ENCODE peak calls at places on chromosomes 6 and 20, in four cellular contexts. One of them, this sample, is unnamed.

GRCh38 chr6:139623382-139623781 is 248.9 kb upstream of the CITED2 start:
- DNase-seq in upper lobe of right lung: no peak
- DNase-seq in type B pancreatic cell: no peak
- DNase-seq in OCI-LY7: no peak
- DNase-seq in this sample: no peak

GRCh38 chr6:24985313-24985712 is 49.6 kb upstream of the RIPOR2 start:
- DNase-seq in upper lobe of right lung: no peak
- DNase-seq in type B pancreatic cell: no peak
- DNase-seq in OCI-LY7: no peak
- DNase-seq in this sample: no peak

GRCh38 chr20:20492521-20493334 is 124.8 kb downstream of the INSM1 start:
- DNase-seq in upper lobe of right lung: no peak
- DNase-seq in type B pancreatic cell: no peak
- DNase-seq in OCI-LY7: no peak
- DNase-seq in this sample: no peak

GRCh38 chr6:14770572-14770971 is 475.3 kb upstream of the JARID2 start:
- DNase-seq in upper lobe of right lung: no peak
- DNase-seq in type B pancreatic cell: no peak
- DNase-seq in OCI-LY7: no peak
- DNase-seq in this sample: no peak

GRCh38 chr6:149403534-149403933 is 3.5 kb downstream of the SUMO4 start:
- DNase-seq in upper lobe of right lung: no peak
- DNase-seq in type B pancreatic cell: no peak
- DNase-seq in OCI-LY7: no peak
- DNase-seq in this sample: no peak

GRCh38 chr6:28111964-28112363 is 12.4 kb upstream of the ZSCAN16 start:
- DNase-seq in upper lobe of right lung: no peak
- DNase-seq in type B pancreatic cell: no peak
- DNase-seq in OCI-LY7: no peak
- DNase-seq in this sample: no peak

GRCh38 chr20:44909872-44910689 is at the start of gene PABPC1L:
- DNase-seq in upper lobe of right lung: peak; percentile 92
- DNase-seq in type B pancreatic cell: no peak
- DNase-seq in OCI-LY7: peak; percentile 90
- DNase-seq in this sample: no peak

GRCh38 chr20:53959849-53960585 is 110.4 kb downstream of the BCAS1 start:
- DNase-seq in upper lobe of right lung: no peak
- DNase-seq in type B pancreatic cell: no peak
- DNase-seq in OCI-LY7: no peak
- DNase-seq in this sample: no peak

GRCh38 chr6:170207586-170207985 is 83.3 kb downstream of the DLL1 start:
- DNase-seq in upper lobe of right lung: no peak
- DNase-seq in type B pancreatic cell: no peak
- DNase-seq in OCI-LY7: no peak
- DNase-seq in this sample: peak; percentile 56

GRCh38 chr6:119096683-119097310 is 18.3 kb upstream of the FAM184A start:
- DNase-seq in upper lobe of right lung: no peak
- DNase-seq in type B pancreatic cell: no peak
- DNase-seq in OCI-LY7: no peak
- DNase-seq in this sample: no peak

GRCh38 chr20:52490715-52491430 is 299.3 kb upstream of the ZFP64 start:
- DNase-seq in upper lobe of right lung: no peak
- DNase-seq in type B pancreatic cell: no peak
- DNase-seq in OCI-LY7: no peak
- DNase-seq in this sample: no peak

GRCh38 chr20:40274912-40275654 is 414.0 kb downstream of the MAFB start:
- DNase-seq in upper lobe of right lung: no peak
- DNase-seq in type B pancreatic cell: no peak
- DNase-seq in OCI-LY7: no peak
- DNase-seq in this sample: no peak

GRCh38 chr6:6193221-6193745 is 127.2 kb downstream of the F13A1 start:
- DNase-seq in upper lobe of right lung: no peak
- DNase-seq in type B pancreatic cell: no peak
- DNase-seq in OCI-LY7: no peak
- DNase-seq in this sample: no peak

GRCh38 chr20:53070714-53071392 is 98.7 kb downstream of the TSHZ2 start:
- DNase-seq in upper lobe of right lung: no peak
- DNase-seq in type B pancreatic cell: no peak
- DNase-seq in OCI-LY7: peak; percentile 55
- DNase-seq in this sample: no peak

GRCh38 chr6:106974999-106975698 is 620 bp upstream of the CD24 start:
- DNase-seq in upper lobe of right lung: peak; percentile 83
- DNase-seq in type B pancreatic cell: peak; percentile 85
- DNase-seq in OCI-LY7: peak; percentile 84
- DNase-seq in this sample: no peak

GRCh38 chr6:46014511-46015118 is 1.0 kb downstream of the CLIC5 start:
- DNase-seq in upper lobe of right lung: no peak
- DNase-seq in type B pancreatic cell: no peak
- DNase-seq in OCI-LY7: no peak
- DNase-seq in this sample: no peak

GRCh38 chr20:44204156-44204831 is 6.3 kb downstream of the OSER1 start:
- DNase-seq in upper lobe of right lung: no peak
- DNase-seq in type B pancreatic cell: no peak
- DNase-seq in OCI-LY7: no peak
- DNase-seq in this sample: no peak

GRCh38 chr20:57193094-57193493 is 73.3 kb downstream of the BMP7 start:
- DNase-seq in upper lobe of right lung: no peak
- DNase-seq in type B pancreatic cell: no peak
- DNase-seq in OCI-LY7: no peak
- DNase-seq in this sample: no peak

GRCh38 chr6:93235775-93236174 is 183.6 kb downstream of the EPHA7 start:
- DNase-seq in upper lobe of right lung: no peak
- DNase-seq in type B pancreatic cell: no peak
- DNase-seq in OCI-LY7: no peak
- DNase-seq in this sample: no peak

GRCh38 chr6:1494671-1495070 is 105.3 kb downstream of the FOXF2 start:
- DNase-seq in upper lobe of right lung: no peak
- DNase-seq in type B pancreatic cell: no peak
- DNase-seq in OCI-LY7: no peak
- DNase-seq in this sample: no peak

GRCh38 chr6:122364084-122364483 is 35.4 kb upstream of the HSF2 start:
- DNase-seq in upper lobe of right lung: no peak
- DNase-seq in type B pancreatic cell: no peak
- DNase-seq in OCI-LY7: no peak
- DNase-seq in this sample: no peak

GRCh38 chr6:127641905-127642304 is 64.9 kb downstream of the C6orf58 start:
- DNase-seq in upper lobe of right lung: no peak
- DNase-seq in type B pancreatic cell: no peak
- DNase-seq in OCI-LY7: peak; percentile 30
- DNase-seq in this sample: no peak

GRCh38 chr6:150865043-150865405 is 478 bp upstream of the MTHFD1L start:
- DNase-seq in upper lobe of right lung: no peak
- DNase-seq in type B pancreatic cell: no peak
- DNase-seq in OCI-LY7: no peak
- DNase-seq in this sample: no peak

GRCh38 chr20:33789109-33789857 is 21.9 kb upstream of the CHMP4B start:
- DNase-seq in upper lobe of right lung: peak; percentile 74
- DNase-seq in type B pancreatic cell: no peak
- DNase-seq in OCI-LY7: no peak
- DNase-seq in this sample: no peak

GRCh38 chr6:165695736-165696515 is 32.9 kb upstream of the PDE10A start:
- DNase-seq in upper lobe of right lung: no peak
- DNase-seq in type B pancreatic cell: no peak
- DNase-seq in OCI-LY7: no peak
- DNase-seq in this sample: no peak

GRCh38 chr6:118735320-118735719 is 83.9 kb upstream of the CEP85L start:
- DNase-seq in upper lobe of right lung: no peak
- DNase-seq in type B pancreatic cell: no peak
- DNase-seq in OCI-LY7: peak; percentile 31
- DNase-seq in this sample: no peak

DNA sequence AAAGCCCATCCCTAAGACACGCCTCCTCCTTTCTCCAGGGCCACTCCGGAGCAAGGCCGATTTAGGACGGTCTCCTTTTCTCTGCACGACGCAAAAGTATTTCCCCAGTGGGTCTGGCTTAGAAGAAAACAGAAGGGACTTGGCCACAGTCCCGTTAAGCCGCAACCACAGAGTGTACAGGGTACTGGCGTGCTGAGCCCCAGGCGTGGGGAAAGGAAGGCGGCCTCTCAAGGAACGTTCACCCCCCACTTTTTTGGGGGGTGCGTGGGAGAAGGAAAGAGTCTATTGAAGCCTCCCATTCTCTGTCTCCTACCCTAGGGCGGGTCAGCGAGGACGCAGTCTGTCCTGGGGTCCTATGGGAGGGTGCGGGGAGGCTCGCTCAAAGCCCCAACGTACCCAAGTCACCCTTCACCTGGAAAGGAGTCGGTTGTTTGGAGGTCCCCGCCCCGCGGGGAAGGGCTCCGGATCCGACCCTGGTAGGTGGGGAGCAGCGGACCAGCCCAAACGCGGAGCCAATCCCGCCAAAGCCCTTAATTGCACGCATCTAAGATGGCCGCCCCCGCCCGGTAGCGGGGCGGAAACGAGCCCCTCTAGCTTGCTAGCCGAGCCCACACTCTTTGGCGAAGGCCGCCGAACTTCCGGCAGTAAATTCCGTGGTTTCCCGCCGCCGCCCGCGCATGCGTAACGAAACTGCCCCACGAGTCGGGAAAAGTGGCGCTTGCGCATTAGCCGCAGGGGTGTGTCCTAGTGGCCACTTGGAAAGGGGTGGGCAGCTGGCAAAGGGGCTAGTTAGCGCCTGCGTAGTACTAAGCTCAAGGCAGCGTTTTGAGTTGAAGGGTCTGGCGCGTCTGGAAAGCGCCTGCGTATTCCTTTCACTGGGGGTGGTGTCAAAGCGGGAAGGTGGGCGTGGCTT is at the start of gene OARD1:
- DNase-seq in upper lobe of right lung: peak; percentile 100
- DNase-seq in type B pancreatic cell: peak; percentile 100
- DNase-seq in OCI-LY7: peak; percentile 99
- DNase-seq in this sample: peak; percentile 100
- TF ChIP-seq CTCF in upper lobe of right lung: no peak
- TF ChIP-seq CTCF in type B pancreatic cell: no peak
- TF ChIP-seq CTCF in OCI-LY7: peak; percentile 1
- TF ChIP-seq CTCF in this sample: no peak

GRCh38 chr6:39430968-39431523 is 108.5 kb upstream of the KCNK16 start:
- DNase-seq in upper lobe of right lung: peak; percentile 80
- DNase-seq in type B pancreatic cell: no peak
- DNase-seq in OCI-LY7: no peak
- DNase-seq in this sample: peak; percentile 88

GRCh38 chr6:39425346-39426056 is 103.0 kb upstream of the KCNK16 start:
- DNase-seq in upper lobe of right lung: no peak
- DNase-seq in type B pancreatic cell: no peak
- DNase-seq in OCI-LY7: no peak
- DNase-seq in this sample: peak; percentile 27

GRCh38 chr6:39426057-39426592 is 103.6 kb upstream of the KCNK16 start:
- DNase-seq in upper lobe of right lung: no peak
- DNase-seq in type B pancreatic cell: no peak
- DNase-seq in OCI-LY7: no peak
- DNase-seq in this sample: peak; percentile 17

GRCh38 chr6:39430446-39430845 is 107.9 kb upstream of the KCNK16 start:
- DNase-seq in upper lobe of right lung: no peak
- DNase-seq in type B pancreatic cell: no peak
- DNase-seq in OCI-LY7: no peak
- DNase-seq in this sample: peak; percentile 3

GRCh38 chr6:39428152-39428551 is 105.7 kb upstream of the KCNK16 start:
- DNase-seq in upper lobe of right lung: no peak
- DNase-seq in type B pancreatic cell: no peak
- DNase-seq in OCI-LY7: no peak
- DNase-seq in this sample: no peak
- TF ChIP-seq CTCF in upper lobe of right lung: no peak
- TF ChIP-seq CTCF in type B pancreatic cell: no peak
- TF ChIP-seq CTCF in OCI-LY7: no peak
- TF ChIP-seq CTCF in this sample: no peak

DNA sequence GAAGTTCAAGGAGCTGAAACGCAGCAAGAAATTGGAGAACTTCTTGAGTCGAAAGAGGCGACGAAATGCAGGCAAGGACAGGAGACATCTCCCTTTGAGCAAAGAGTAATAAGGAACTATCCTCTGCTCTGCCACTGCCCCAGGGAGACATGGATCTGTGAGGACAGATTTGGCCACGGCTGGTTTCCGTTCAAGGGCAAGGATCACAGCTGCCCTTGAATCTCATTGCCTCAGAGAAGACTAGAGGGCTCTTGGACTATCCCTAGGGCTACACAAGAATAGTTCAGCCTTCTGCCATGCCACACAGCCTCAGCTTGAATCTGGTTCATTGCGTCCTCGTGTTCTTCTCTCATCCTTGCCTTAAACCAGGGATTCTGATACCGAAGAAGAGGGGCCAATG is 7.7 kb downstream of the RRP36 start:
- DNase-seq in upper lobe of right lung: no peak
- DNase-seq in type B pancreatic cell: no peak
- DNase-seq in OCI-LY7: no peak
- DNase-seq in this sample: no peak
- TF ChIP-seq CTCF in upper lobe of right lung: no peak
- TF ChIP-seq CTCF in type B pancreatic cell: no peak
- TF ChIP-seq CTCF in OCI-LY7: no peak
- TF ChIP-seq CTCF in this sample: no peak

GRCh38 chr20:63833776-63834544 is 2.9 kb upstream of the ZBTB46 start:
- DNase-seq in upper lobe of right lung: no peak
- DNase-seq in type B pancreatic cell: no peak
- DNase-seq in OCI-LY7: no peak
- DNase-seq in this sample: no peak

GRCh38 chr20:63829598-63829942 is 1.5 kb downstream of the ZBTB46 start:
- DNase-seq in upper lobe of right lung: no peak
- DNase-seq in type B pancreatic cell: no peak
- DNase-seq in OCI-LY7: no peak
- DNase-seq in this sample: no peak

GRCh38 chr20:63830821-63831593 is at the start of gene ZBTB46:
- DNase-seq in upper lobe of right lung: peak; percentile 83
- DNase-seq in type B pancreatic cell: no peak
- DNase-seq in OCI-LY7: peak; percentile 71
- DNase-seq in this sample: no peak

GRCh38 chr20:63829943-63830820 is 882 bp downstream of the ZBTB46 start:
- DNase-seq in upper lobe of right lung: no peak
- DNase-seq in type B pancreatic cell: no peak
- DNase-seq in OCI-LY7: no peak
- DNase-seq in this sample: no peak

DNA sequence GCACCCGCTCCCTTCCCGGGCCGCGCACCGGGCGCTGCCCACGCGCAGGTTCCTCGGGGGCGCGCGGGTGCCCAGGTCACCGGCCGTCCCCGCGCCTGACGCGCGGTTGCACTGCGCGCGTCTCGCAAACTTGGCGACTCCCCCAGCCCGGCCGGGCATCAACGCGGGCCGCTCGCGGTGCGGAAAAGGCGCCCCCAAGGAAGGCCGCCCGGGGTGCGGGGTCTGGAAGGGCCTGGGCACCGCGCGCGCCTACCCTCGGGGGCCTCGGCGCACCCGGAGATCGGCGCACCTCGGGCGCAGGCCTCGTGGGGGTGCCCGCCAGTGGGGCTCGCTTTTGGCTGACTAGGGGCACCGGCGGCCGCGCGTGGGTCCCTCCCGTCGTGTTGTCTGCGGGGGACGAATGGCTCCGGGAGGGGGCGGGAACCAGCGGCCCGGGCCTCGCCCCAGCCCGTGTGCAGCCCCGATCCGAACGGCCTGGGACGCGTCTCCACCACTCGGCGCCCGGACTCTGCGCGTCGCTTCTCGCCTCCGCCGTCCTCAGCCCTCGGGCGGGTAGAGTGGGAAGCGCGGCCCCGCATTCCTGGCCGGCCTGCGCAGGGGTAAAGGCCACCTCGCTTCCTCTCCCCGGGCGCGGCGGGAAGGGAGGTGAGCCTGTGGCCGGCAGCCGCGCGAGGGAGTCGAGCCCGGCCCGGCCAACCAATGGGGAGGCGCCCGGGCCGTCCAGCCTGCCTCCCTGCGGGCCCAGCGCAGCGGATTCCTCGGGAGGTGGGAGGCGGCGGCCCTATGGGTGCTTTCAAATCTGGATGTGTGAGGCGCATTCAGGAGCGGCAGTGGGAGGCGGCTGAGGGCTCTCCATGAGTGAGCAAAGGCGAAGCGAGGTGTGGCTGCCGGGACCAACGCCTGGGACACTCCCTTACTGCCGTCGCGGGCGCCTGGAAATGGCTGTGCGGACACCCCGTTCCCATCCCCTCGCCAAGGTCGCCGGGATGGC is 927 bp upstream of the ZBTB46 start:
- DNase-seq in upper lobe of right lung: peak; percentile 76
- DNase-seq in type B pancreatic cell: no peak
- DNase-seq in OCI-LY7: no peak
- DNase-seq in this sample: no peak
- TF ChIP-seq CTCF in upper lobe of right lung: no peak
- TF ChIP-seq CTCF in type B pancreatic cell: no peak
- TF ChIP-seq CTCF in OCI-LY7: no peak
- TF ChIP-seq CTCF in this sample: no peak

This sample was measured in osteocyte.